ENCODE peak calls at places on chromosomes 3 and 15, in six cellular contexts. Y is T-helper 2 cell; Q is ELF-1; I is CD8-positive, alpha-beta T cell; U is GM12864; S is activated CD4-positive, alpha-beta T cell treated with anti-CD3 and anti-CD28 coated beads, Interleukin-2, amount 10 ng/mL, durations not matched to agents 7 days and 5 days. A is an unnamed sample.

GRCh38 chr3:160686955-160687535 is 10.1 kb downstream of the ARL14 start:
- DNase-seq in Y (no peak), Q (no peak), I (no peak), U (no peak), S (no peak), A (no peak)

GRCh38 chr3:17431004-17431403 is 311.4 kb downstream of the TBC1D5 start:
- DNase-seq in Y (no peak), Q (no peak), I (no peak), U (no peak), S (no peak), A (no peak)

GRCh38 chr3:150407818-150408231 is 273 bp upstream of the TSC22D2 start:
- DNase-seq in Y (peak), Q (no peak), I (peak), U (no peak), S (no peak), A (no peak)

GRCh38 chr15:36911322-36911944 is 188.9 kb downstream of the MEIS2 start:
- DNase-seq in Y (no peak), Q (peak), I (no peak), U (no peak), S (no peak), A (peak)

GRCh38 chr15:50055333-50056278 is 63.4 kb downstream of the ATP8B4 start:
- DNase-seq in Y (no peak), Q (no peak), I (no peak), U (no peak), S (no peak), A (no peak)

GRCh38 chr3:155416500-155417118 is 123.1 kb upstream of the STRIT1 start:
- DNase-seq in Y (no peak), Q (no peak), I (no peak), U (no peak), S (no peak), A (no peak)

GRCh38 chr3:184341925-184342324 is 4.5 kb downstream of the FAM131A start:
- DNase-seq in Y (no peak), Q (no peak), I (no peak), U (no peak), S (no peak), A (no peak)

GRCh38 chr15:63373330-63373729 is 8.3 kb downstream of the CA12 start:
- DNase-seq in Y (no peak), Q (no peak), I (no peak), U (no peak), S (no peak), A (no peak)

GRCh38 chr3:108818404-108818803 is 4.2 kb upstream of the TRAT1 start:
- DNase-seq in Y (peak), Q (peak), I (peak), U (peak), S (peak), A (peak)

GRCh38 chr15:57251941-57252340 is 124.4 kb upstream of the CGNL1 start:
- DNase-seq in Y (no peak), Q (no peak), I (no peak), U (no peak), S (no peak), A (no peak)

GRCh38 chr3:146020969-146021368 is 140.0 kb downstream of the PLOD2 start:
- DNase-seq in Y (no peak), Q (no peak), I (no peak), U (no peak), S (no peak), A (peak)

GRCh38 chr3:190545260-190545659 is 31.4 kb downstream of the IL1RAP start:
- DNase-seq in Y (no peak), Q (no peak), I (no peak), U (no peak), S (no peak), A (no peak)

GRCh38 chr3:162507397-162507796 is 1010.8 kb downstream of the OTOL1 start:
- DNase-seq in Y (no peak), Q (no peak), I (no peak), U (no peak), S (no peak), A (no peak)

GRCh38 chr3:114644372-114644771 is 350.5 kb downstream of the TIGIT start:
- DNase-seq in Y (no peak), Q (no peak), I (no peak), U (no peak), S (no peak), A (no peak)